ENCODE peak calls at places on chromosome 6, in four cellular contexts. R, K, F and D are unnamed samples.

GRCh38 chr6:45470131-45470738 is 92.5 kb upstream of the SUPT3H start:
- DNase-seq in R (no peak), K (no peak), F (no peak), D (no peak)

GRCh38 chr6:170160031-170160627 is 130.7 kb downstream of the DLL1 start:
- DNase-seq in R (no peak), K (no peak), F (no peak), D (no peak)

GRCh38 chr6:159655409-159655988 is 37.5 kb downstream of the SOD2 start:
- DNase-seq in R (no peak), K (no peak), F (no peak), D (no peak)

GRCh38 chr6:21022343-21023107 is 488.3 kb downstream of the CDKAL1 start:
- DNase-seq in R (no peak), K (no peak), F (no peak), D (no peak)

GRCh38 chr6:37985355-37985754 is 165.8 kb downstream of the ZFAND3 start:
- DNase-seq in R (no peak), K (no peak), F (no peak), D (no peak)

GRCh38 chr6:13953061-13953705 is 28.4 kb downstream of the RNF182 start:
- DNase-seq in R (no peak), K (no peak), F (no peak), D (no peak)

GRCh38 chr6:35544748-35545361 is 32.2 kb upstream of the TULP1 start:
- DNase-seq in R (no peak), K (no peak), F (no peak), D (no peak)

GRCh38 chr6:137155830-137156229 is 17.6 kb downstream of the IL22RA2 start:
- DNase-seq in R (no peak), K (no peak), F (no peak), D (no peak)

GRCh38 chr6:130560231-130560630 is 194.4 kb downstream of the TMEM200A start:
- DNase-seq in R (no peak), K (no peak), F (no peak), D (no peak)